ENCODE peak calls at places on chromosomes 13 and 19, in nine cellular contexts. P, N, K, J, V, W, F, O and I are unnamed samples. For H3K4me1, the result is how much of the 10 kb centered on the place peaks cover.

GRCh38 chr13:113883921-113884804 is 20.3 kb upstream of the GAS6 start:
- DNase-seq in P (no peak), N (no peak), K (no peak), J (no peak), V (no peak), W (no peak), F (no peak), O (no peak), I (no peak)

GRCh38 chr19:36060430-36060829 is 5.7 kb downstream of the WDR62 start:
- DNase-seq in P (peak), N (no peak), K (peak), J (no peak), V (no peak), W (peak), F (no peak), O (peak), I (peak)

GRCh38 chr19:35211545-35212230 is 16.9 kb downstream of the FAM187B start:
- DNase-seq in P (peak), N (peak), K (no peak), J (peak), V (peak), W (peak), F (peak), O (no peak), I (peak)

GRCh38 chr19:18538115-18538514 is 5.3 kb downstream of the FKBP8 start:
- DNase-seq in P (no peak), N (no peak), K (no peak), J (no peak), V (peak), W (no peak), F (no peak), O (no peak), I (no peak)

GRCh38 chr13:70366720-70367119 is 258.5 kb upstream of the KLHL1 start:
- DNase-seq in P (no peak), N (no peak), K (no peak), J (no peak), V (no peak), W (no peak), F (no peak), O (no peak), I (no peak)

GRCh38 chr13:61756031-61756430 is 340.4 kb upstream of the PCDH20 start:
- DNase-seq in P (no peak), N (no peak), K (no peak), J (no peak), V (no peak), W (no peak), F (no peak), O (no peak), I (no peak)

GRCh38 chr19:33347300-33347699 is 26.2 kb upstream of the CEBPG start:
- DNase-seq in P (no peak), N (no peak), K (no peak), J (no peak), V (no peak), W (no peak), F (no peak), O (no peak), I (no peak)

GRCh38 chr19:15296841-15297415 is 35.4 kb downstream of the BRD4 start:
- DNase-seq in P (no peak), N (no peak), K (no peak), J (no peak), V (no peak), W (no peak), F (no peak), O (peak), I (peak)

GRCh38 chr13:45301263-45301662 is 39.7 kb downstream of the TPT1 start:
- DNase-seq in P (no peak), N (no peak), K (no peak), J (no peak), V (no peak), W (no peak), F (no peak), O (no peak), I (no peak)

GRCh38 chr19:33394006-33394722 is 20.7 kb downstream of the CEBPG start:
- DNase-seq in P (no peak), N (peak), K (no peak), J (no peak), V (peak), W (no peak), F (no peak), O (peak), I (peak)

GRCh38 chr13:87954116-87954515 is 282.9 kb downstream of the SLITRK5 start:
- DNase-seq in P (no peak), N (no peak), K (no peak), J (no peak), V (no peak), W (no peak), F (no peak), O (peak), I (no peak)

GRCh38 chr13:101739382-101740178 is 287.1 kb downstream of the ITGBL1 start:
- DNase-seq in P (no peak), N (no peak), K (no peak), J (no peak), V (no peak), W (no peak), F (no peak), O (no peak), I (no peak)

GRCh38 chr13:77026255-77026782 is 640 bp downstream of the FBXL3 start:
- DNase-seq in P (peak), N (peak), K (peak), J (peak), V (peak), W (peak), F (peak), O (peak), I (peak)

GRCh38 chr13:112465251-112466131 is 89.3 kb downstream of the SPACA7 start:
- DNase-seq in P (no peak), N (no peak), K (peak), J (no peak), V (peak), W (no peak), F (no peak), O (no peak), I (peak)

GRCh38 chr13:113149711-113150544 is 8.5 kb upstream of the PROZ start:
- DNase-seq in P (no peak), N (no peak), K (no peak), J (no peak), V (peak), W (no peak), F (no peak), O (no peak), I (no peak)

GRCh38 chr13:73809561-73809960 is 324.6 kb downstream of the KLF12 start:
- DNase-seq in P (no peak), N (no peak), K (no peak), J (no peak), V (no peak), W (no peak), F (no peak), O (peak), I (no peak)

GRCh38 chr13:40231311-40231710 is 435.1 kb downstream of the FOXO1 start:
- DNase-seq in P (no peak), N (no peak), K (no peak), J (no peak), V (no peak), W (no peak), F (no peak), O (no peak), I (no peak)

GRCh38 chr13:51225034-51225433 is 2.8 kb downstream of the FAM124A start:
- DNase-seq in P (no peak), N (no peak), K (no peak), J (no peak), V (no peak), W (no peak), F (no peak), O (no peak), I (no peak)

DNA sequence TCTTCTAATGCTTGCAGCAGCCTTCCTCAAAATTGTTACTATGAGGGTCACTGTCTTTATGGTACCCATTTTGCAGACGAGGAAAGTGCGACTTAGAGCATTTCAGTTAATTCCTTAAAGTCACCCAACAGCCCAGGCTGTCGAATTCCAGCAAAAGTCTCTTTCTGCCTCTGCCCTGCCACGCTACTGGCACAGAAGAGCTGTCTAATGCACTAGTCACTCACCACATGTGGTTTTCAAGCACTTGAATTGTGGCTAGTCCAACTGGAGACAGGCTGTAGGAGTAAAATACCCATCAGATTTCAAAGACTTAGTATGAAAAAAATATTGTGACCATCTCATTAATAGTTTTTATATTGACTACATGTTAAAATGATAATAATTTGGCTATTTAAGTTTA is 1.7 kb downstream of the FPR1 start:
- DNase-seq in P (no peak), N (no peak), K (no peak), J (no peak), V (no peak), W (no peak), F (no peak), O (peak), I (no peak)
- H3K4me3 ChIP-seq in P (no peak), N (no peak), K (no peak), J (no peak), V (no peak), W (no peak), F (no peak), O (no peak), I (peak)

DNA sequence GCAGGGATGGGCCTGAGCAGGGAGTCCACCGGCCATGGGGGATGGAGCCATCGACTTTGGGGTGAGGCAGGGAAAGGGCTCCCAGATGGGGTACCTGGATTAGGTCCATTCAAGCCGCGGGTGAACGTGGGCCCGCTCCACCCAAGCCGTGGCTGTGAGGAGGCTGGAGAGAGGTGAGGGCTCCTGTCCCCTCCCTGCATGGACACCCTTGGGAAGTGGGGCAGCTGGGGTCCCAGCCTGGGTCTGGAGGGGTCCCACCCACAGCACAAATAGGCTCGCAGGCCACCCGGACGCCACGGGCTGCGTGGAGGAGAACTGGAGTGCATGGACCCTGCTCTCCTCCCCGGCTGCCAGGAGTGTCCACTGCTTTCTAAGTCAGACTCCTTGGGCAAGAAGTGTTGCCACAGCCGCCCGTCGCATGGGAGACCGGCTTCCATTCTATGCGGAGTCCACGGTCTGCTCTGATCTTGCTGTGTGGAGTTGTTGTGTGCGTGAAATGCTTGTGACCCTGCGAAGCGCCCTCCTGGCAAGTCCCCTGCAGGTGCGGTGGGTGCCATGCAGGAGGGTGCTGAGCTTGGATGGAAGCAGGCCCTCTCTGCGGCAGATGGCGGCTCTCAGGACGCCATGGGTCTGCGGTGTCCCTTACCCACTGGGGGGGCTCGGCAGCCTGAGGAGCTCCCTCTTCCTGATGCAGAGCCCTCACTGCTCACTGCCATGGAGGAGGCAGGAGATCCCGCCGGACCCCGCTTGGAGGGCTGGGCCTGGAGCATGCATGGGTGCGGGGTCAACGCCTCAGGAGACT is 2.0 kb downstream of the DAZAP1 start:
- DNase-seq in P (no peak), N (no peak), K (no peak), J (no peak), V (peak), W (no peak), F (no peak), O (no peak), I (no peak)
- H3K4me1 ChIP-seq in P (half or more), N (half or more), K (under half), J (half or more), V (under half), W (under half), F (under half), O (under half), I (half or more)

DNA sequence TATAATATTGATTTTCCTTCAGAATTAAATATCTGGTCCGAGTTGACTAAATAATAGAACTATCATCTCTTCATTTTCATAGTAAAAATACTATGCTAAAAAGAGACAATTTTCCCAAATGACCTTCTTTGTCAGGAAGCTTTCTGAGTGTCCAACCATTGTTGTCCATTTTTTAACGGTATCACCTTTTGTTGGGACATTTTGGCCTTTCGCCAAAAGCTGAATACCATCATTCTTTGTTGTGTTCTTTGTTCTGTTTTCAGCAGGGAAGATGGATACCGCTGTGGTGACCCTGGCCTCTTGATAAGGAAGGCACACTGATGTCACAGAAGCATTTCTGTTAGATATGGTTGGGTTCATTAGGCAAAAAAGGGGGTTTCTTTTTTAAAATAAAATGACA is 654.4 kb upstream of the GPC6 start:
- DNase-seq in P (no peak), N (no peak), K (no peak), J (no peak), V (no peak), W (no peak), F (no peak), O (no peak), I (no peak)
- H3K4me3 ChIP-seq in P (no peak), N (no peak), K (no peak), J (no peak), V (no peak), W (no peak), F (no peak), O (no peak), I (no peak)

GRCh38 chr13:33276581-33276980 is 9.0 kb downstream of the STARD13 start:
- DNase-seq in P (no peak), N (no peak), K (peak), J (no peak), V (no peak), W (no peak), F (no peak), O (no peak), I (no peak)

GRCh38 chr13:33275916-33276315 is 9.6 kb downstream of the STARD13 start:
- DNase-seq in P (no peak), N (no peak), K (no peak), J (no peak), V (no peak), W (no peak), F (no peak), O (no peak), I (no peak)

GRCh38 chr13:33272531-33273124 is 12.9 kb downstream of the STARD13 start:
- DNase-seq in P (no peak), N (no peak), K (no peak), J (no peak), V (no peak), W (no peak), F (peak), O (peak), I (no peak)

GRCh38 chr13:33271759-33272158 is 13.8 kb downstream of the STARD13 start:
- DNase-seq in P (no peak), N (no peak), K (no peak), J (no peak), V (no peak), W (no peak), F (no peak), O (no peak), I (no peak)

GRCh38 chr13:33274264-33274663 is 11.3 kb downstream of the STARD13 start:
- DNase-seq in P (no peak), N (no peak), K (no peak), J (no peak), V (no peak), W (no peak), F (no peak), O (peak), I (no peak)
- H3K4me1 ChIP-seq in P (half or more), N (under half), K (under half), J (under half), V (half or more), W (under half), F (half or more), O (half or more), I (under half)